ENCODE peak calls at places on chromosome 6, in nine cellular contexts. W is NCI-H1105, N is cardiac muscle cell, O is NB4, E is T-helper 9 cell, A is fibroblast of pulmonary artery, J is NCI-H748 treated with DMSO at 0.1 percent for 48 hours, D is iris pigment epithelial cell, X is SJSA1. L is an unnamed sample.

GRCh38 chr6:38719358-38719757 is 4.2 kb downstream of the DNAH8 start:
- DNase-seq in D (no peak), X (no peak), A (no peak), J (no peak), N (no peak), W (no peak), E (no peak), O (no peak), L (no peak)

GRCh38 chr6:3159805-3160781 is 2.7 kb upstream of the TUBB2A start:
- DNase-seq in D (no peak), O (peak; percentile 62), A (peak; percentile 47), J (peak; percentile 84), W (no peak), N (peak; percentile 38), X (no peak), E (peak; percentile 63), L (no peak)

GRCh38 chr6:135990855-135991464 is 139.5 kb downstream of the PDE7B start:
- DNase-seq in D (no peak), E (no peak), A (no peak), W (no peak), J (no peak), N (no peak), O (no peak), X (no peak), L (no peak)

GRCh38 chr6:148835920-148836441 is 89.2 kb downstream of the UST start:
- DNase-seq in X (no peak), N (peak; percentile 48), W (no peak), J (no peak), A (peak; percentile 59), E (no peak), O (no peak), D (peak; percentile 77), L (no peak)

GRCh38 chr6:113203135-113203534 is 654.0 kb upstream of the MARCKS start:
- DNase-seq in X (no peak), O (no peak), N (no peak), E (no peak), A (no peak), J (no peak), W (no peak), D (no peak), L (no peak)

GRCh38 chr6:20769651-20770050 is 235.4 kb downstream of the CDKAL1 start:
- DNase-seq in X (no peak), A (no peak), D (no peak), W (no peak), J (no peak), E (no peak), O (no peak), N (no peak), L (no peak)

GRCh38 chr6:36387440-36388303 is at the start of gene ETV7:
- DNase-seq in A (peak; percentile 21), W (no peak), X (no peak), N (peak; percentile 30), O (peak; percentile 50), J (no peak), E (peak; percentile 22), D (peak; percentile 26), L (no peak)

GRCh38 chr6:165895421-165896165 is 232.6 kb upstream of the PDE10A start:
- DNase-seq in J (no peak), N (peak; percentile 35), D (no peak), O (peak; percentile 11), W (no peak), X (no peak), A (peak; percentile 42), E (no peak), L (no peak)

GRCh38 chr6:134416501-134417154 is 98.7 kb upstream of the SGK1 start:
- DNase-seq in E (no peak), X (no peak), N (peak; percentile 68), W (no peak), D (peak; percentile 87), J (no peak), O (no peak), A (peak; percentile 42), L (no peak)

GRCh38 chr6:138991206-138991605 is 3.2 kb upstream of the REPS1 start:
- DNase-seq in J (no peak), A (no peak), W (no peak), N (no peak), X (no peak), E (no peak), D (no peak), O (no peak), L (no peak)

GRCh38 chr6:152273638-152274037 is 363.5 kb downstream of the SYNE1 start:
- DNase-seq in A (no peak), E (no peak), D (peak; percentile 44), J (no peak), N (peak; percentile 24), X (no peak), W (no peak), O (no peak), L (no peak)

GRCh38 chr6:158926429-158926828 is 73.6 kb downstream of the RSPH3 start:
- DNase-seq in J (no peak), O (no peak), X (peak; percentile 50), D (peak; percentile 85), W (no peak), N (peak; percentile 13), A (peak; percentile 44), E (no peak), L (no peak)

GRCh38 chr6:9999806-10000205 is 415.1 kb downstream of the TFAP2A start:
- DNase-seq in J (no peak), O (peak; percentile 8), N (no peak), X (no peak), A (no peak), D (no peak), E (no peak), W (no peak), L (no peak)

GRCh38 chr6:157264701-157265100 is 58.6 kb downstream of the TMEM242 start:
- DNase-seq in W (peak; percentile 40), X (no peak), A (no peak), D (peak; percentile 24), E (no peak), N (no peak), O (no peak), J (peak; percentile 38), L (no peak)

GRCh38 chr6:120077489-120077888 is 727.9 kb upstream of the MAN1A1 start:
- DNase-seq in W (no peak), E (no peak), J (no peak), D (no peak), X (no peak), A (peak; percentile 1), N (peak; percentile 6), O (no peak), L (no peak)

GRCh38 chr6:115444079-115444478 is 616.6 kb downstream of the FRK start:
- DNase-seq in N (no peak), W (no peak), X (no peak), O (no peak), J (no peak), E (no peak), D (no peak), A (no peak), L (no peak)

L was measured in GF-D8.